ENCODE peak calls at places on chromosomes 11 and 22, in six cellular contexts. Z is tibial artery, Y is heart left ventricle, V is upper lobe of right lung, S is spleen, B is nephron progenitor cell. O is an unnamed sample.

GRCh38 chr22:37999640-38000272 is 15.4 kb upstream of the SOX10 start:
- DNase-seq in Z (no peak), Y (no peak), V (no peak), S (no peak), B (no peak), O (peak; percentile 83)

GRCh38 chr11:8577791-8578581 is 16.0 kb downstream of the STK33 start:
- DNase-seq in Z (no peak), Y (no peak), V (no peak), S (no peak), B (no peak), O (no peak)

GRCh38 chr11:64459016-64459415 is 100.1 kb downstream of the RPS6KA4 start:
- DNase-seq in Z (no peak), Y (no peak), V (peak; percentile 29), S (peak; percentile 13), B (no peak), O (no peak)

GRCh38 chr11:1574256-1575242 is 2.5 kb upstream of the DUSP8 start:
- DNase-seq in Z (peak; percentile 41), Y (peak; percentile 63), V (peak; percentile 77), S (peak; percentile 91), B (peak; percentile 80), O (peak; percentile 72)

GRCh38 chr11:70717961-70718595 is 319.7 kb downstream of the CTTN start:
- DNase-seq in Z (no peak), Y (no peak), V (no peak), S (no peak), B (no peak), O (no peak)

GRCh38 chr11:20368441-20368840 is 4.9 kb downstream of the HTATIP2 start:
- DNase-seq in Z (no peak), Y (no peak), V (no peak), S (no peak), B (no peak), O (no peak)

GRCh38 chr11:71495286-71496090 is 31.6 kb upstream of the KRTAP5-7 start:
- DNase-seq in Z (no peak), Y (no peak), V (no peak), S (peak; percentile 47), B (no peak), O (no peak)

GRCh38 chr11:72228229-72228843 is 3.8 kb downstream of the INPPL1 start:
- DNase-seq in Z (no peak), Y (no peak), V (peak; percentile 57), S (peak; percentile 70), B (peak; percentile 25), O (no peak)

GRCh38 chr22:31943206-31943975 is 944 bp upstream of the YWHAH start:
- DNase-seq in Z (no peak), Y (no peak), V (no peak), S (peak; percentile 74), B (no peak), O (no peak)

GRCh38 chr11:113059548-113059947 is 98.3 kb downstream of the NCAM1 start:
- DNase-seq in Z (no peak), Y (no peak), V (no peak), S (no peak), B (no peak), O (no peak)

GRCh38 chr11:113132001-113132400 is 170.8 kb downstream of the NCAM1 start:
- DNase-seq in Z (no peak), Y (no peak), V (no peak), S (no peak), B (peak; percentile 10), O (no peak)

GRCh38 chr11:105935791-105936190 is 86.2 kb downstream of the MSANTD4 start:
- DNase-seq in Z (no peak), Y (no peak), V (no peak), S (no peak), B (no peak), O (peak; percentile 2)

GRCh38 chr11:69686452-69686851 is 11.3 kb upstream of the LTO1 start:
- DNase-seq in Z (no peak), Y (no peak), V (peak; percentile 58), S (peak; percentile 67), B (no peak), O (no peak)

GRCh38 chr11:47466701-47467250 is 17.8 kb upstream of the RAPSN start:
- DNase-seq in Z (no peak), Y (peak; percentile 62), V (peak; percentile 47), S (peak; percentile 77), B (no peak), O (no peak)

GRCh38 chr11:60942207-60942606 is 9.8 kb downstream of the SLC15A3 start:
- DNase-seq in Z (no peak), Y (no peak), V (no peak), S (no peak), B (no peak), O (no peak)

GRCh38 chr22:24445481-24446290 is 18.3 kb downstream of the ADORA2A start:
- DNase-seq in Z (no peak), Y (no peak), V (no peak), S (no peak), B (no peak), O (no peak)

GRCh38 chr22:24442352-24442744 is 14.9 kb downstream of the ADORA2A start:
- DNase-seq in Z (no peak), Y (no peak), V (no peak), S (no peak), B (no peak), O (no peak)

GRCh38 chr22:24443668-24444067 is 16.3 kb downstream of the ADORA2A start:
- DNase-seq in Z (no peak), Y (no peak), V (no peak), S (no peak), B (no peak), O (no peak)

GRCh38 chr22:24444729-24445466 is 17.5 kb downstream of the ADORA2A start:
- DNase-seq in Z (no peak), Y (peak; percentile 42), V (no peak), S (no peak), B (peak; percentile 43), O (no peak)

DNA sequence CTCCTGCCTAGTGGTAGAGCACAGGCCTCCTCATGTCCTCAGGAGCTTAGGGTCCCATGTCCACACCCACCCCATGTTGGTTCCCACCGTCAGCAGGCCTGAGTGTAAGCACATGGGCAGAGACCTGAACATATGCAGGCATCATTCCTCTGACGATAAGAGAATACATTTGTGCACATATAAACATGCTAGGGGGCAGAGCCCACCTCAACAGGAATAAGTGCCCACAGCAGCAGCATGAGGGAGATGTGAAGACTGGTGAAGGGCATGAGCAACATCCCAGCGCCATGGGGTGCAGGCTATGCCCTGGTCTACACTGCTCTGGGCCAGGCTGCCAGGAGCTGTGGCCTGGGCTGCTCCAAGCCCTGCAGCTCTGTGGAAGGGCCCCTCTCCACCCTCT is 16.9 kb downstream of the ADORA2A start:
- DNase-seq in Z (no peak), Y (no peak), V (no peak), S (no peak), B (no peak), O (no peak)
- TF ChIP-seq CTCF in Z (no peak), Y (no peak), V (no peak), S (no peak), B (no peak), O (no peak)

GRCh38 chr11:66003291-66003690 is 988 bp downstream of the BANF1 start:
- DNase-seq in Z (no peak), Y (no peak), V (no peak), S (no peak), B (no peak), O (no peak)

GRCh38 chr11:66004186-66004585 is 1.9 kb downstream of the BANF1 start:
- DNase-seq in Z (no peak), Y (no peak), V (no peak), S (no peak), B (no peak), O (no peak)

GRCh38 chr11:66001941-66002647 is at the start of the genes BANF1 and EIF1AD:
- DNase-seq in Z (peak; percentile 92), Y (peak; percentile 93), V (peak; percentile 93), S (peak; percentile 95), B (peak; percentile 83), O (peak; percentile 93)

GRCh38 chr11:66006134-66006890 is 4.0 kb downstream of the BANF1 start:
- DNase-seq in Z (no peak), Y (no peak), V (no peak), S (no peak), B (no peak), O (no peak)

GRCh38 chr11:66002648-66003225 is 434 bp downstream of the BANF1 start:
- DNase-seq in Z (peak; percentile 48), Y (peak; percentile 73), V (no peak), S (no peak), B (no peak), O (peak; percentile 43)
- TF ChIP-seq CTCF in Z (no peak), Y (peak; percentile 15), V (peak; percentile 12), S (no peak), B (no peak), O (no peak)

DNA sequence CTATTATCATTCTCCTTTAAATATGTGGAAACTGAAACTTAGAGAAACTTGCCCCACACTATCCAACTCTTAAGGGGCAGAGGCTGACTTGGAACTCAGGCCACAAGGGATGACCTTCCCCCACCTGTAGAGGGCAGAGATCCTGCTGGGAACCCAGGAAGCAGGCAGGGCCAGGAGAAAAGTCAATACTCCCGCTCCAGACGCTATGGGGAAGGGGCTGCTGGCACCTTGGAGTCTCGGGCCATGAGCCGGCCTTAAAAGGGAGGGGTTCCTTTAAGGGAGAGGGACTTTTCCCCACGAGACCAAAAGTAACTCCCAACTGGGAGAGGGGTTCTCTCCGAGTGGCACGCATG is 620 bp upstream of the ANO5 start:
- DNase-seq in Z (no peak), Y (peak; percentile 29), V (no peak), S (no peak), B (no peak), O (peak; percentile 38)
- TF ChIP-seq CTCF in Z (no peak), Y (peak; percentile 11), V (peak; percentile 18), S (no peak), B (peak; percentile 16), O (no peak)

GRCh38 chr11:37282367-37282766 is 684.3 kb upstream of the RAG2 start:
- DNase-seq in Z (no peak), Y (no peak), V (no peak), S (no peak), B (no peak), O (no peak)

GRCh38 chr11:37286890-37287289 is 688.9 kb upstream of the RAG2 start:
- DNase-seq in Z (no peak), Y (no peak), V (no peak), S (no peak), B (no peak), O (no peak)
- TF ChIP-seq CTCF in Z (no peak), Y (no peak), V (no peak), S (no peak), B (no peak), O (no peak)